ENCODE peak calls at places on chromosome 18, in five cellular contexts. C is activated CD8-positive, alpha-beta memory T cell treated with anti-CD3 and anti-CD28 coated beads, Interleukin-2, amount 10 ng/mL, durations not matched to agents 7 days and 5 days; I is PC-3; E is Calu3; M is natural killer cell. H is an unnamed sample.
A peak's percentile ranks its signal among the peaks of the same experiment; 100 is the strongest.

GRCh38 chr18:36015629-36016028 is 43.1 kb downstream of the RMP24 start:
- DNase-seq in C (no peak), I (no peak), E (no peak), M (no peak), H (no peak)

GRCh38 chr18:53745228-53745967 is 479.1 kb downstream of the MBD2 start:
- DNase-seq in C (no peak), I (peak; percentile 93), E (no peak), M (no peak), H (peak; percentile 73)

GRCh38 chr18:63321291-63321690 is 1.7 kb upstream of the BCL2 start:
- DNase-seq in C (no peak), I (no peak), E (no peak), M (no peak), H (no peak)

GRCh38 chr18:74796928-74797576 is 199.4 kb downstream of the ZNF407 start:
- DNase-seq in C (no peak), I (peak; percentile 46), E (no peak), M (no peak), H (peak; percentile 69)

GRCh38 chr18:58335223-58335622 is 291.2 kb downstream of the NEDD4L start:
- DNase-seq in C (no peak), I (no peak), E (no peak), M (no peak), H (no peak)

GRCh38 chr18:49340446-49340845 is 120.0 kb downstream of the DYM start:
- DNase-seq in C (no peak), I (peak; percentile 21), E (no peak), M (no peak), H (peak; percentile 46)

GRCh38 chr18:48915621-48916425 is 34.9 kb downstream of the SMAD7 start:
- DNase-seq in C (no peak), I (no peak), E (no peak), M (no peak), H (no peak)

GRCh38 chr18:59742325-59743111 is 45.3 kb upstream of the CCBE1 start:
- DNase-seq in C (no peak), I (peak; percentile 24), E (no peak), M (no peak), H (no peak)

GRCh38 chr18:2316686-2317308 is 254.5 kb downstream of the METTL4 start:
- DNase-seq in C (no peak), I (no peak), E (peak; percentile 19), M (no peak), H (no peak)

GRCh38 chr18:21315741-21316187 is 73.7 kb downstream of the GREB1L start:
- DNase-seq in C (no peak), I (no peak), E (no peak), M (no peak), H (no peak)

GRCh38 chr18:58496231-58496630 is 132.7 kb downstream of the ALPK2 start:
- DNase-seq in C (no peak), I (no peak), E (no peak), M (no peak), H (no peak)

GRCh38 chr18:62659698-62660097 is 55.6 kb upstream of the PHLPP1 start:
- DNase-seq in C (no peak), I (no peak), E (no peak), M (no peak), H (no peak)

GRCh38 chr18:50374170-50374752 is 585 bp upstream of the SKA1 start:
- DNase-seq in C (no peak), I (no peak), E (no peak), M (no peak), H (no peak)

GRCh38 chr18:500230-500555 is 308 bp downstream of the COLEC12 start:
- DNase-seq in C (no peak), I (no peak), E (no peak), M (no peak), H (no peak)